ENCODE peak calls at places on chromosomes 6 and 20, in five cellular contexts. I is astrocyte, X is upper lobe of right lung, K is psoas muscle, S is OCI-LY7. L is an unnamed sample. For H3K9me3 and H3K4me1, the result is how much of the 10 kb centered on the place peaks cover.

GRCh38 chr20:35443003-35443402 is 5.0 kb upstream of the GDF5 start:
- DNase-seq in I (peak), X (no peak), K (no peak), S (no peak), L (no peak)

GRCh38 chr20:35991142-35991771 is 22.9 kb downstream of the CNBD2 start:
- DNase-seq in I (no peak), X (no peak), K (no peak), S (peak), L (no peak)

GRCh38 chr6:125986956-125987617 is 747 bp downstream of the TRMT11 start:
- DNase-seq in I (peak), X (no peak), K (no peak), S (peak), L (no peak)

GRCh38 chr6:99790679-99791078 is 184.0 kb downstream of the PRDM13 start:
- DNase-seq in I (no peak), X (no peak), K (no peak), S (peak), L (no peak)

GRCh38 chr20:10603971-10604864 is 69.6 kb downstream of the JAG1 start:
- DNase-seq in I (peak), X (no peak), K (peak), S (no peak), L (no peak)

GRCh38 chr6:90109141-90109540 is 187.5 kb downstream of the BACH2 start:
- DNase-seq in I (no peak), X (no peak), K (no peak), S (no peak), L (no peak)

GRCh38 chr20:48953653-48954052 is 32.1 kb downstream of the ARFGEF2 start:
- DNase-seq in I (no peak), X (no peak), K (no peak), S (no peak), L (peak)

GRCh38 chr6:7389162-7389450 is 436 bp downstream of the CAGE1 start:
- DNase-seq in I (no peak), X (no peak), K (peak), S (no peak), L (no peak)

GRCh38 chr6:163120223-163120622 is 294.3 kb upstream of the QKI start:
- DNase-seq in I (no peak), X (no peak), K (no peak), S (no peak), L (no peak)

GRCh38 chr6:79544299-79544927 is 7.2 kb upstream of the LCA5 start:
- DNase-seq in I (peak), X (no peak), K (no peak), S (no peak), L (no peak)

GRCh38 chr6:124854338-124854922 is 107.8 kb upstream of the RNF217 start:
- DNase-seq in I (no peak), X (no peak), K (no peak), S (peak), L (no peak)

GRCh38 chr6:3229566-3230274 is 2.3 kb upstream of the TUBB2B start:
- DNase-seq in I (no peak), X (no peak), K (no peak), S (peak), L (no peak)

GRCh38 chr6:570812-571211 is 86.1 kb downstream of the HUS1B start:
- DNase-seq in I (no peak), X (no peak), K (no peak), S (no peak), L (no peak)

GRCh38 chr6:34924831-34925613 is 36.0 kb downstream of the ANKS1A start:
- DNase-seq in I (no peak), X (no peak), K (no peak), S (no peak), L (no peak)

GRCh38 chr20:36285746-36286447 is 20.2 kb upstream of the DLGAP4 start:
- DNase-seq in I (no peak), X (no peak), K (no peak), S (no peak), L (peak)

GRCh38 chr6:158220786-158221442 is 52.8 kb downstream of the GTF2H5 start:
- DNase-seq in I (peak), X (peak), K (peak), S (peak), L (no peak)

GRCh38 chr20:50477260-50477659 is 32.9 kb upstream of the PTPN1 start:
- DNase-seq in I (no peak), X (no peak), K (no peak), S (no peak), L (no peak)

GRCh38 chr6:14671261-14671681 is 553.7 kb downstream of the CD83 start:
- DNase-seq in I (peak), X (no peak), K (peak), S (no peak), L (no peak)

GRCh38 chr20:48682529-48683385 is 145.0 kb downstream of the PREX1 start:
- DNase-seq in I (peak), X (peak), K (peak), S (no peak), L (no peak)

GRCh38 chr20:61453219-61453618 is 201.2 kb downstream of the CDH4 start:
- DNase-seq in I (no peak), X (no peak), K (no peak), S (no peak), L (peak)

GRCh38 chr6:74656442-74656841 is 549.4 kb downstream of the COL12A1 start:
- DNase-seq in I (no peak), X (no peak), K (no peak), S (no peak), L (no peak)

GRCh38 chr20:23161968-23162696 is 76.0 kb upstream of the CD93 start:
- DNase-seq in I (peak), X (peak), K (peak), S (no peak), L (peak)

GRCh38 chr6:69820438-69820837 is 23.6 kb upstream of the LMBRD1 start:
- DNase-seq in I (no peak), X (no peak), K (no peak), S (no peak), L (no peak)

GRCh38 chr20:19661717-19662637 is 96.1 kb upstream of the RIN2 start:
- DNase-seq in I (peak), X (no peak), K (peak), S (peak), L (no peak)

GRCh38 chr6:117545161-117545595 is 57.1 kb downstream of the GOPC start:
- DNase-seq in I (peak), X (no peak), K (no peak), S (no peak), L (peak)

GRCh38 chr6:70563540-70563939 is 3.2 kb upstream of the SDHAF4 start:
- DNase-seq in I (no peak), X (no peak), K (peak), S (no peak), L (no peak)

GRCh38 chr20:48698507-48699267 is 129.1 kb downstream of the PREX1 start:
- DNase-seq in I (no peak), X (peak), K (no peak), S (no peak), L (peak)

GRCh38 chr6:13421425-13422057 is 65.9 kb downstream of the GFOD1 start:
- DNase-seq in I (no peak), X (no peak), K (no peak), S (no peak), L (no peak)

GRCh38 chr6:35230950-35231349 is 17.2 kb downstream of the SCUBE3 start:
- DNase-seq in I (no peak), X (no peak), K (no peak), S (no peak), L (no peak)

DNA sequence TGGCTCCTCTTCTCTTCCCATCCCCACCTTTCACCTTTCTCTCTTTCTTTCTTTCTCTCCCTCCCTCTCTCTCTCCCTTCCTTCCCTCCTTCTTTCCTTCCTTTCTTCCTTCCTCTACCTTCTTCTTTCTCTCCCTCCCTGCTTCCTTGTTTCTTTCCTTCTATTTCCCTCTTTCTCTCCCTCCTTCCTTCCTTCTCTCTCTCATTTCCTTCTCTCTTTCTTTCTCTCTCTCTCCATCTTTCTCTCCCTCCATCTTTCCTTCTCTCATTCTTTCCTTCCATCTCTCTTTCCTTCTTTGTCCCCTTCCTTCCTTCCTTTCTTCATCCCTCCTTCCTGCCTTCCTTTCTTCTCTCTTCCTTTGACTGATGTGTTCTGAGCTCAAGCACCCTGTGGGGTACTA is 1467.0 kb upstream of the DEFB115 start:
- DNase-seq in I (no peak), X (no peak), K (no peak), S (no peak), L (no peak)
- H3K9me3 ChIP-seq in I (under half), X (under half), K (under half), S (under half), L (under half)

GRCh38 chr6:137808836-137809315 is 58.2 kb upstream of the TNFAIP3 start:
- DNase-seq in I (no peak), X (no peak), K (no peak), S (no peak), L (no peak)
- H3K4me1 ChIP-seq in I (under half), X (under half), K (under half), S (under half), L (half or more)

DNA sequence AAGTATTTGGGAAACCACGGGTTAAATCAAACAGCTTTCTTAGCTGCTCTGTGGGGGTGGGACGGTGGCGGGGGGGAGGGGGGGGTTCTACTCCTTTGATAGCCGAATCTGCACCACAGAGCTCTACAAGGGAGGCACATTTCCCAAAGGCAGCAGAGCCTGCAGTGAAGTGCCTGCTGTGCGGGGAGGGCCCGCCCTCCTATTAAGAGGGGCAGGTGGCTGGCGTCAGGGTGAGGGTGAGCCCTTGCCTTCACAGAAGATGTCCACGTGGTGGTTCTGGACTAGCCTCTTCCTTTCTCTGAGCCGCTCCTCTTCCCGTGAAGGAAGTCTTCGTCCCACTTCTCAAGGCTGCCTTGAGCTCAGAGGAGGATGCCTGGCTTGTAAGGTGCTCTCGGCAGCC is 174.9 kb upstream of the THBS2 start:
- DNase-seq in I (peak), X (no peak), K (no peak), S (no peak), L (no peak)
- H3K9me3 ChIP-seq in I (under half), X (under half), K (under half), S (under half), L (under half)

GRCh38 chr20:33842346-33842745 is 31.2 kb downstream of the CHMP4B start:
- DNase-seq in I (no peak), X (no peak), K (no peak), S (no peak), L (no peak)

GRCh38 chr20:33838035-33838864 is 27.1 kb downstream of the CHMP4B start:
- DNase-seq in I (no peak), X (no peak), K (no peak), S (no peak), L (no peak)

GRCh38 chr20:33841439-33841799 is 30.3 kb downstream of the CHMP4B start:
- DNase-seq in I (no peak), X (no peak), K (no peak), S (no peak), L (no peak)

GRCh38 chr20:33839591-33839990 is 28.4 kb downstream of the CHMP4B start:
- DNase-seq in I (no peak), X (no peak), K (peak), S (no peak), L (no peak)

DNA sequence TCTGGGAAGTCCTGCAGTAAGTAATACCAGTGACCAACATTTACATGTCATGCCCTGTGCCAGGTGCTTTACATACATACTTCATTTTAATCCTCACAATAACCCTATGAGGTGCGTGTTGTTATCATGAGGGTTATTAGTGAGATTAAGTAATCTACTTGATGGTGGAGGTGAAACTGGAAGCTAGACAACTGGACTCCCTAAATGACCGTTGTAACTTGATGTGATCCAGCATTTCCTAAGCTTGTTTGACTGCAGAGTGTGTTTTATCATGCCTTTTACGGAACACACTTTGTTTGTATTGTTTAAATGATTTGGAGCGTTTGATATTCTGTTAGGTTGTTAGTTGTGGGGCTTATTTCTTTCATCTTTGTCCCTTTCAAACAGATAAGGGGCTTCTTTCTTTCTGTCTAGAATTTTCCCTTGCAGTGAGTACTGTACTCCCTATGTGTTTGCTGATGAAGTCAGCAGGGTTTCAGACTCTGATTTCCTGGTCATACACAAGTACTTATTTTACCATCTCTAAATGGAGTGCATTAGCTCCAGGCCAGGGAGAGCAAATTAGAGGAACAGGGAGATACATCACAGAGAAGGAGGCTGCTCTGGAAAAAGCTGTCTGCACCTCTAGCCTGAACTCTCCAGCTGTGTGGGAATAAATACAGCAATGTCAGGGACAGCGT is 29.8 kb downstream of the CHMP4B start:
- DNase-seq in I (no peak), X (no peak), K (no peak), S (no peak), L (no peak)
- H3K4me1 ChIP-seq in I (under half), X (half or more), K (half or more), S (under half), L (under half)

GRCh38 chr20:29689411-29690225 is 1567.8 kb upstream of the DEFB115 start:
- DNase-seq in I (no peak), X (no peak), K (no peak), S (no peak), L (peak)
- H3K9me3 ChIP-seq in I (under half), X (under half), K (under half), S (under half), L (under half)

L was measured in RWPE2.